ENCODE peak calls at places on chromosomes 6 and 20, in six cellular contexts. E is hepatocyte, B is gastrocnemius medialis, U is Karpas-422, G is fibroblast of lung, F is breast epithelium. C is an unnamed sample. For H3K27me3 and H3K4me1, the result is how much of the 10 kb centered on the place peaks cover.

GRCh38 chr20:36644713-36645109 is 1.3 kb downstream of the SLA2 start:
- DNase-seq in E (no peak), B (no peak), U (no peak), G (no peak), F (no peak), C (no peak)

GRCh38 chr6:130632288-130632687 is 194.9 kb upstream of the SMLR1 start:
- DNase-seq in E (no peak), B (no peak), U (no peak), G (peak), F (no peak), C (no peak)

GRCh38 chr6:40611912-40612311 is 24.7 kb upstream of the LRFN2 start:
- DNase-seq in E (no peak), B (peak), U (no peak), G (no peak), F (no peak), C (no peak)

GRCh38 chr6:55594442-55594841 is 15.4 kb upstream of the HMGCLL1 start:
- DNase-seq in E (no peak), B (no peak), U (no peak), G (no peak), F (no peak), C (no peak)

GRCh38 chr6:4870821-4871494 is 94.8 kb downstream of the CDYL start:
- DNase-seq in E (no peak), B (no peak), U (no peak), G (no peak), F (no peak), C (no peak)

GRCh38 chr20:20549699-20550098 is 162.7 kb downstream of the RALGAPA2 start:
- DNase-seq in E (peak), B (no peak), U (no peak), G (peak), F (no peak), C (no peak)

GRCh38 chr20:4509825-4510522 is 211.7 kb upstream of the PRND start:
- DNase-seq in E (no peak), B (no peak), U (no peak), G (peak), F (no peak), C (peak)

GRCh38 chr6:10510592-10511367 is 10.4 kb upstream of the GCNT2 start:
- DNase-seq in E (peak), B (peak), U (peak), G (peak), F (peak), C (peak)

GRCh38 chr6:35237466-35237865 is 22.1 kb upstream of the ZNF76 start:
- DNase-seq in E (peak), B (no peak), U (no peak), G (no peak), F (no peak), C (no peak)

GRCh38 chr6:54037277-54037779 is 73.9 kb upstream of the MLIP start:
- DNase-seq in E (no peak), B (no peak), U (no peak), G (no peak), F (no peak), C (no peak)

GRCh38 chr6:18186033-18186432 is 30.8 kb downstream of the KDM1B start:
- DNase-seq in E (no peak), B (no peak), U (no peak), G (peak), F (no peak), C (no peak)

GRCh38 chr20:46992640-46993035 is 98.0 kb downstream of the EYA2 start:
- DNase-seq in E (no peak), B (no peak), U (no peak), G (no peak), F (no peak), C (no peak)

GRCh38 chr20:52306477-52306876 is 114.9 kb upstream of the ZFP64 start:
- DNase-seq in E (no peak), B (no peak), U (no peak), G (no peak), F (no peak), C (no peak)
- H3K27me3 ChIP-seq in E (under half), B (under half), U (under half), G (under half), F (under half), C (under half)

GRCh38 chr20:57910716-57911115 is 200.9 kb upstream of the PMEPA1 start:
- DNase-seq in E (no peak), B (no peak), U (no peak), G (no peak), F (no peak), C (no peak)

GRCh38 chr20:57913156-57913930 is 203.5 kb upstream of the PMEPA1 start:
- DNase-seq in E (no peak), B (no peak), U (no peak), G (no peak), F (peak), C (no peak)

GRCh38 chr20:57909763-57910331 is 200.0 kb upstream of the PMEPA1 start:
- DNase-seq in E (no peak), B (no peak), U (no peak), G (no peak), F (peak), C (no peak)

GRCh38 chr20:57911512-57912226 is 201.9 kb upstream of the PMEPA1 start:
- DNase-seq in E (no peak), B (no peak), U (no peak), G (no peak), F (peak), C (peak)

DNA sequence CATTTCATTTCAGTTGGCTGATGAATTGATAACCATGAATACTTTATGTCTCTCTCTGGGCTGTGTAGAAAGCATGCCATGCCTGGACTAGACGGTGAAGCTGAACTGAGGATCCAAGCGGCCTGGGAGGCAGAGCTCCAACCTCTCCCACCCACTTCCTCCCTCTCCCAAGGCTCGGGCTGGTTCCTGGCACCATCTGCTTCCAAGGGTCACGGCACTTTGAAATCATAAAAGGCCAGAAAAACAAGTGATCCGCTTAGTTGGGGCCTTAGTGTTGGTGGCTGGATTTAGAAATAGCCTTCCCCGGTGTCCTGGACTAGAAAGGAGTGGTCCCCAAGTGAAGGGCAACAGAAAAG is 202.4 kb upstream of the PMEPA1 start:
- DNase-seq in E (no peak), B (no peak), U (no peak), G (no peak), F (peak), C (no peak)
- H3K4me1 ChIP-seq in E (under half), B (under half), U (under half), G (under half), F (under half), C (under half)

DNA sequence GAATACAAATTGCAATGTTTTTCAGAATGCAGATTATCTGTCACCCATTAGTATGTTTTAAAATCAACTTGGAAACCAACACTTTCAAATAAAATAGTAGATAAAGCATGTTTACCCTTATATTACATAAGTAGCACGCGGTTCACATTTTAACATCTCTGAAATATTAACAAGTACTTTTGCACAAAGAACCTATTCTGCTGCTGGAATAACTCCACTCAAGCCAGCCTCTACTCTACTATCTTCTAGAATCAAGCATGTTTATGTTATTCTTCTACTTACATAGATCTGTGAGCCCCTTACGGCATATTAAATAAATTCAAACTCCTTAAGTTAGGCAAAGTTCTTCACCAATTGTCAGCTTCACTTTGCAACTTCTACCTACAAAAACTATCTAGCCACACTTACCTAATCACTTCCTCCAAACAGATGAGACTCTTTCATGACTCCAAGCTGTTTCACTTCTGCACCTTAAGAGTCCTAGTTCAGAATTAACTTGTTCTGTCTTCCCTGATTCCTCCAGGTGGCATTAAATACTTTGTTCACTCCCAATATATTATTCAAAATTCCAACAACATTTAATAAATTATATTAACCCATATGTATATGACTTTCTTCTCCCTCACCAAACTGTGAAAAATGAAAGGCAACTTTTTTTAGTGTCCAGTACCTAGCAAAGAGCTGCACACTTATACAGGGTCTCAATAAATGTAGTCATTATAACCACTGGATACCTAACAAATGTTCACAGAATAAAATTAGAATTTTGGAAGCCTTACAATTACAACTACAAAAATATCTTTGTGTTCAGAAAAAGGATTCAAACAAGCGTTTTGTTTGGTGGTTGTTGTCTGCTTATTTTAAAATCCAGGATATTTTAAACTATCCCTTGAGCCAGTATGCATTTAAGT is 12.1 kb downstream of the CEP85L start:
- DNase-seq in E (no peak), B (no peak), U (no peak), G (no peak), F (no peak), C (no peak)
- H3K4me3 ChIP-seq in E (no peak), B (no peak), U (no peak), G (no peak), F (no peak), C (no peak)

GRCh38 chr20:57009775-57010174 is 256.7 kb downstream of the BMP7 start:
- DNase-seq in E (no peak), B (no peak), U (no peak), G (no peak), F (no peak), C (no peak)
- H3K27me3 ChIP-seq in E (under half), B (under half), U (under half), G (under half), F (under half), C (under half)

GRCh38 chr6:15279047-15279661 is 33.3 kb downstream of the JARID2 start:
- DNase-seq in E (no peak), B (no peak), U (no peak), G (no peak), F (no peak), C (no peak)
- H3K4me1 ChIP-seq in E (under half), B (half or more), U (under half), G (under half), F (under half), C (half or more)

DNA sequence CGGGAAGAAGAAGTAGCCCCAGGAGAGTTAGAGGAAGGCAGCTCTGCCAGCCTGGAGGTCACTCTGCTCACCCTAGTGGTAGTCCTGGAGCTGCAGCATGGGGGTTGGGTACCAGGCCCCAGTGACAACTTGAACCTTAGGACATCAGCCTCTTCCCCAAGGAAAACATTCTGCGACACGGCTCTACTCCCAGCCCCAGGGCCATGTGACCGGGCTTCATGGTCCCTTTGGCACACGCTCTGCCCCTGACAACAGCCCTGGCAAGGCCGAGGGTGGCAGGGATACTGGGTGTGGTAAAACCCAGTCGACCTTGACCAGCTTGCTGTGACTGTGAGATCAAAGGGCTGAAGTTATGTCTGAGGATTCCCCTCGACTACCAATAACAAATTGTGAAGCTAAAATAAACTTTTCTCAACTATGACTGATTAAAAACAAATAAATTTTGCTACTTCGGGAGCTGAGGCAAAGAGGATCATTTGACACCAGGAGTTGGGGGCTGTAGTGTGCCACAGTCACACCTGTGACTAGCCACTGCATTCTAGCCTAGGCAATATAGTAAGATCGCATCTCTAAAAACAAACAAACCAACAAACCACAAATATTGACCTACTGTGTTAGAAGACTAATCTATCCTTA is 24.4 kb upstream of the ARID1B start:
- DNase-seq in E (no peak), B (peak), U (no peak), G (no peak), F (no peak), C (no peak)
- H3K4me3 ChIP-seq in E (no peak), B (no peak), U (no peak), G (no peak), F (no peak), C (no peak)

GRCh38 chr20:62222266-62222850 is 2.3 kb upstream of the HRH3 start:
- DNase-seq in E (no peak), B (no peak), U (no peak), G (no peak), F (no peak), C (no peak)

GRCh38 chr20:62219992-62220665 is at the start of gene HRH3:
- DNase-seq in E (peak), B (no peak), U (peak), G (peak), F (no peak), C (peak)

GRCh38 chr20:62219101-62219991 is 732 bp downstream of the HRH3 start:
- DNase-seq in E (no peak), B (no peak), U (no peak), G (no peak), F (no peak), C (no peak)

GRCh38 chr20:62222972-62223371 is 2.9 kb upstream of the HRH3 start:
- DNase-seq in E (no peak), B (no peak), U (no peak), G (no peak), F (no peak), C (no peak)

GRCh38 chr20:62220666-62221568 is 839 bp upstream of the HRH3 start:
- DNase-seq in E (no peak), B (no peak), U (no peak), G (no peak), F (no peak), C (no peak)
- H3K27me3 ChIP-seq in E (half or more), B (half or more), U (under half), G (under half), F (under half), C (half or more)